ENCODE peak calls at places on chromosome 4, in seven cellular contexts. G is GM12878, V is IMR-90, N is transverse colon, Y is heart left ventricle, P is H54, M is breast epithelium. K is an unnamed sample.

GRCh38 chr4:29066856-29067255 is 1653.3 kb upstream of the PCDH7 start:
- DNase-seq in G (no peak), V (peak; percentile 34), N (no peak), Y (no peak), P (no peak), M (no peak), K (no peak)

GRCh38 chr4:76550966-76551780 is 116.1 kb downstream of the SHROOM3 start:
- DNase-seq in G (no peak), V (peak; percentile 51), N (no peak), Y (no peak), P (no peak), M (no peak), K (no peak)

GRCh38 chr4:71293705-71294104 is 45.1 kb upstream of the SLC4A4 start:
- DNase-seq in G (no peak), V (peak; percentile 93), N (no peak), Y (no peak), P (no peak), M (no peak), K (peak; percentile 11)

GRCh38 chr4:71240094-71240493 is 98.7 kb upstream of the SLC4A4 start:
- DNase-seq in G (no peak), V (no peak), N (no peak), Y (no peak), P (no peak), M (no peak), K (no peak)

GRCh38 chr4:41256740-41257256 is at the start of gene UCHL1:
- DNase-seq in G (no peak), V (peak; percentile 94), N (peak; percentile 24), Y (no peak), P (peak; percentile 61), M (no peak), K (peak; percentile 7)

GRCh38 chr4:140257461-140258305 is 103.7 kb upstream of the MAML3 start:
- DNase-seq in G (no peak), V (peak; percentile 72), N (no peak), Y (no peak), P (no peak), M (no peak), K (no peak)

GRCh38 chr4:4502694-4503311 is 39.0 kb downstream of the STX18 start:
- DNase-seq in G (no peak), V (peak; percentile 79), N (no peak), Y (no peak), P (peak; percentile 11), M (no peak), K (peak; percentile 37)

GRCh38 chr4:144583658-144584057 is 62.3 kb upstream of the HHIP start:
- DNase-seq in G (no peak), V (peak; percentile 47), N (no peak), Y (no peak), P (no peak), M (no peak), K (no peak)

GRCh38 chr4:67632492-67632891 is 68.5 kb downstream of the UBA6 start:
- DNase-seq in G (no peak), V (no peak), N (no peak), Y (no peak), P (no peak), M (no peak), K (no peak)

GRCh38 chr4:72418458-72418857 is 150.6 kb downstream of the ADAMTS3 start:
- DNase-seq in G (no peak), V (peak; percentile 60), N (no peak), Y (peak; percentile 64), P (no peak), M (no peak), K (peak; percentile 26)

GRCh38 chr4:145839151-145839550 is 99.5 kb downstream of the ZNF827 start:
- DNase-seq in G (no peak), V (peak; percentile 34), N (no peak), Y (no peak), P (no peak), M (peak; percentile 55), K (no peak)

GRCh38 chr4:24970635-24971034 is 57.8 kb upstream of the CCDC149 start:
- DNase-seq in G (no peak), V (no peak), N (no peak), Y (no peak), P (no peak), M (no peak), K (no peak)

GRCh38 chr4:37322122-37322521 is 77.6 kb downstream of the NWD2 start:
- DNase-seq in G (no peak), V (no peak), N (no peak), Y (no peak), P (no peak), M (no peak), K (no peak)

GRCh38 chr4:153485374-153485773 is 19.2 kb downstream of the TMEM131L start:
- DNase-seq in G (no peak), V (no peak), N (no peak), Y (no peak), P (no peak), M (no peak), K (no peak)

GRCh38 chr4:123503698-123504389 is 107.2 kb downstream of the SPRY1 start:
- DNase-seq in G (no peak), V (no peak), N (no peak), Y (no peak), P (no peak), M (no peak), K (no peak)

GRCh38 chr4:76212301-76212700 is 1.3 kb downstream of the SCARB2 start:
- DNase-seq in G (no peak), V (no peak), N (no peak), Y (no peak), P (no peak), M (no peak), K (no peak)

GRCh38 chr4:186820371-186820990 is 96.8 kb upstream of the FAT1 start:
- DNase-seq in G (no peak), V (peak; percentile 61), N (peak; percentile 68), Y (peak; percentile 71), P (no peak), M (no peak), K (no peak)

GRCh38 chr4:184861047-184861446 is 35.3 kb upstream of the ACSL1 start:
- DNase-seq in G (no peak), V (no peak), N (no peak), Y (no peak), P (no peak), M (no peak), K (no peak)

GRCh38 chr4:174080361-174080760 is 203.1 kb downstream of the FBXO8 start:
- DNase-seq in G (no peak), V (peak; percentile 9), N (no peak), Y (no peak), P (no peak), M (no peak), K (no peak)

GRCh38 chr4:56410247-56410646 is 23.0 kb upstream of the AASDH start:
- DNase-seq in G (no peak), V (peak; percentile 98), N (peak; percentile 17), Y (no peak), P (peak; percentile 15), M (no peak), K (peak; percentile 73)

GRCh38 chr4:168651864-168652263 is 155.0 kb downstream of the PALLD start:
- DNase-seq in G (no peak), V (no peak), N (no peak), Y (no peak), P (no peak), M (no peak), K (no peak)
- TF ChIP-seq POLR2A in G (no peak), V (no peak), N (no peak), Y (no peak), P (no peak), M (no peak), K (no peak)

GRCh38 chr4:15655223-15656037 is at the start of gene FBXL5:
- DNase-seq in G (peak; percentile 36), V (peak; percentile 84), N (peak; percentile 83), Y (peak; percentile 92), P (peak; percentile 30), M (peak; percentile 68), K (peak; percentile 95)
- TF ChIP-seq POLR2A in G (peak; percentile 88), V (no peak), N (peak; percentile 84), Y (peak; percentile 59), P (peak; percentile 93), M (peak; percentile 33), K (peak; percentile 86)

GRCh38 chr4:110198472-110199419 is at the start of gene ELOVL6:
- DNase-seq in G (peak; percentile 55), V (peak; percentile 72), N (peak; percentile 66), Y (peak; percentile 71), P (peak; percentile 47), M (no peak), K (peak; percentile 79)
- TF ChIP-seq POLR2A in G (peak; percentile 65), V (peak; percentile 44), N (peak; percentile 45), Y (no peak), P (peak; percentile 9), M (no peak), K (peak; percentile 83)

DNA sequence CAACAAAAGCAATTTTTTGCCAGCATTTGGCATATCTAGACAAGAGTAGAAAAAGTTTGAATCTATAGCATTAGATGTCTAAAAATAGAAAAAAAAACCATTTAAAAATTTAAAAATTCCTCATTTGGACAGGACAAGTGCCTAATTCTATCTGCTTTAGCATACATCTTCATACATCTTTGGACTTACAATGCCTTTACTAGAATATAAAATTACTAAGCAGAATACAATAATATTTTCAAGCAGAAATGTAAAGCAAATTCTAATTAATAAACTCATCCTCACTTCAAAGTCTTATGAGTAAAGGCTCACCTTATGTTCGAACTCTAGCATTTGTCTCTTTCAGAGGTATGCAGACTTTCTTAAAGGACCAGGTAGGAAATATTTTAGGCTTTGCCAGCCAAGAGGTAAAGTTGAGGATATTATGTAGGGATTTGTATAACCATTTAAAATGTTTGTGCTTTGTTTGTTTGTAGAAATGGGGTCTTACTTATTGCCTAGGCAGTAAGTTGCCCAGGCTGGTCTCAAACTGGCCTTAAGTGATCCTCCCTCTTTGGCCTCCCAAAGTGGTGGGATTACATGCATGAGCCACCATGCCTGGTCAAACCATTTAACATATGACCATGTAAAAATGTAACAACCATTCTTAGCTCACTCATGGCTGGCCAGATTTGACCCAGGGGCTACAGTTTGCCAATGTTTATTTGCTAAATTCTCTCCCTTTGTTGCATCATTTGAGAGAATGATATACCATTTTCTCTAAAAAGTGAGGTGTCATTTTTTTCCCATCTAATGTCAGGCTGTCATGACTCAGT is 29.1 kb downstream of the UGDH start:
- DNase-seq in G (no peak), V (no peak), N (no peak), Y (no peak), P (no peak), M (no peak), K (peak; percentile 70)
- TF ChIP-seq POLR2A in G (no peak), V (no peak), N (no peak), Y (no peak), P (no peak), M (no peak), K (no peak)

GRCh38 chr4:118684873-118685811 is at the start of gene METTL14:
- DNase-seq in G (peak; percentile 74), V (peak; percentile 87), N (peak; percentile 93), Y (peak; percentile 95), P (peak; percentile 41), M (peak; percentile 89), K (peak; percentile 93)
- TF ChIP-seq POLR2A in G (peak; percentile 86), V (no peak), N (peak; percentile 61), Y (peak; percentile 68), P (no peak), M (peak; percentile 69), K (peak; percentile 86)